ENCODE peak calls at places on chromosomes 12 and 14, in six cellular contexts. S is HCT116, D is sigmoid colon, W is breast epithelium, C is GM23338, G is stomach. B is an unnamed sample.

GRCh38 chr12:68793436-68793835 is 14.5 kb upstream of the MDM2 start:
- DNase-seq in S (no peak), D (no peak), W (no peak), C (no peak), G (no peak), B (no peak)

GRCh38 chr14:86279405-86279804 is 749.5 kb downstream of the FLRT2 start:
- DNase-seq in S (no peak), D (no peak), W (no peak), C (peak; percentile 16), G (no peak), B (no peak)

GRCh38 chr14:90781344-90781761 is 34.9 kb downstream of the TTC7B start:
- DNase-seq in S (no peak), D (no peak), W (no peak), C (no peak), G (no peak), B (no peak)

GRCh38 chr14:91731018-91731417 is 868 bp downstream of the CATSPERB start:
- DNase-seq in S (no peak), D (no peak), W (no peak), C (no peak), G (no peak), B (no peak)

GRCh38 chr12:48970702-48971334 is 717 bp downstream of the WNT10B start:
- DNase-seq in S (no peak), D (no peak), W (no peak), C (peak; percentile 53), G (no peak), B (no peak)

GRCh38 chr12:18552829-18553228 is 185.0 kb downstream of the PLCZ1 start:
- DNase-seq in S (no peak), D (no peak), W (no peak), C (no peak), G (no peak), B (no peak)

GRCh38 chr12:67509987-67510386 is 138.6 kb upstream of the DYRK2 start:
- DNase-seq in S (no peak), D (no peak), W (no peak), C (no peak), G (no peak), B (no peak)

GRCh38 chr12:39343665-39344064 is 99.3 kb downstream of the KIF21A start:
- DNase-seq in S (no peak), D (no peak), W (no peak), C (no peak), G (no peak), B (no peak)

GRCh38 chr14:31387091-31387490 is 33.3 kb downstream of the HEATR5A start:
- DNase-seq in S (no peak), D (no peak), W (no peak), C (peak; percentile 8), G (no peak), B (no peak)

GRCh38 chr14:89571502-89571901 is 154.5 kb upstream of the FOXN3 start:
- DNase-seq in S (no peak), D (no peak), W (no peak), C (no peak), G (no peak), B (no peak)

GRCh38 chr14:36520601-36521525 is 831 bp upstream of the NKX2-1 start:
- DNase-seq in S (peak; percentile 7), D (no peak), W (no peak), C (peak; percentile 82), G (peak; percentile 44), B (no peak)

GRCh38 chr14:73368621-73369020 is 89.7 kb downstream of the NUMB start:
- DNase-seq in S (no peak), D (no peak), W (no peak), C (no peak), G (no peak), B (no peak)

GRCh38 chr14:63542231-63542999 is 762 bp downstream of the PPP2R5E start:
- DNase-seq in S (no peak), D (no peak), W (peak; percentile 54), C (peak; percentile 67), G (no peak), B (no peak)

GRCh38 chr12:25876383-25877045 is 82.0 kb upstream of the RASSF8 start:
- DNase-seq in S (no peak), D (no peak), W (no peak), C (no peak), G (no peak), B (no peak)

GRCh38 chr14:103074699-103075341 is 9.2 kb upstream of the LBHD2 start:
- DNase-seq in S (no peak), D (peak; percentile 83), W (no peak), C (peak; percentile 57), G (peak; percentile 74), B (no peak)

GRCh38 chr12:54587315-54587821 is 1.1 kb downstream of the PPP1R1A start:
- DNase-seq in S (no peak), D (peak; percentile 83), W (no peak), C (no peak), G (peak; percentile 28), B (no peak)

GRCh38 chr14:97719931-97720330 is 922.7 kb downstream of the VRK1 start:
- DNase-seq in S (no peak), D (no peak), W (no peak), C (no peak), G (no peak), B (no peak)

DNA sequence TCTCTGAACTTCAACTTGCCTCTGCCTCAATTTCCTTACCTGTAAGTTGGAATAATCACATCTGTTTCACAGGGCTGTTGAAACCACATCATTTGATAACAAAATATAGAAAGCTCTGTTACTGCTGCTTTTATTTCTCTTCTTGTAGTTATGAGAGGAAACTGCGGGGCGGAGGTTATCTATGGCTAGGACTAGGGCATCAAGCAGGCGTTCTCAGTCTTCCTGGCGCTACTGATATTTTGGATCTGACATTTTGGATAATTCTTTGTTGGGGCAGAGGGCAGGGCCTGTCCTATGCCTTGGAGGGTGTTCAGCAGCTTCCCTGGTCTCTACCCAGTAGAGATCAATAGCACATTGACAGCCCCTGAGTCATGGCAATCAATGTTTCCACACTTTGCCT is 3.9 kb downstream of the P3H3 start:
- DNase-seq in S (no peak), D (no peak), W (no peak), C (no peak), G (no peak), B (no peak)
- H3K27ac ChIP-seq in S (no peak overlapping the region), D (no peak overlapping the region), W (no peak overlapping the region), C (no peak overlapping the region), G (no peak overlapping the region), B (no peak overlapping the region)

DNA sequence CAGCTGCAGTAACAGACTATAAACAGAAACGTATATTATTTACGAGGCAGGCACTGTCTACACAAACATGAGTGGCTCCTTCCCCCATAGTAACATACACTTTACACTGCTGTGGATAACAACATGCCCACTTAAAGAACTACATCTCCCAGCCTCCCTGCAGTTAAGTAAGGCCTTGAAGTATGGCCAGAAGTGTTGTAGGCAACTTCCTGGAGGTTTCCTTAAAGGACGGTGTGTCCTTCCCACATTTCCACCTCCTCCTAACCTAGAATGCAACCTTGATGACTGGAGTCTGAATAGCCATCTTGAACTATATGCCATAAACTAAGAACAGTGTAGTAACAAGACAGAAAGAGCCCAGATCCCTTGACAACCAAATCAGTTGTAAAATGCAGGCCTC is 20.3 kb downstream of the MED13L start:
- DNase-seq in S (no peak), D (no peak), W (no peak), C (peak; percentile 52), G (no peak), B (no peak)
- TF ChIP-seq POLR2AphosphoS5 in S (no peak), D (no peak), W (no peak), C (no peak), G (no peak), B (no peak)

DNA sequence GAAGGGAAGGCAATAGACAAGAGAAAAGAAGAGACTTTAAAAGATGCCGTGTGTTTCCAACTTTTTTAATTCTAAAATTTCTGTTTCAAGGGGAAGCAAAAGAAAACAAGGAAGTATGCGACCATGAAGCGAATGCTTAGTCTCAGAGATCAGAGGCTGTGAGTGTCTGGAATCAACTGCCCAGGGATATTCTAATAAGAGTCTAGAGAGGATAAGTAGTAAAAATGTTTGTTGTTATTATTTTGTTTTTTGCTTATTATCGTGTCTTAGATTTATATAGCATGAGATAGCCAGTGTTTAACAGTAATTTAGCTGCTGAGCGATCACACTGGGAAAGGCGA is 421 bp downstream of the FCF1 start:
- DNase-seq in S (no peak), D (no peak), W (no peak), C (no peak), G (no peak), B (no peak)
- H3K27ac ChIP-seq in S (peak overlapping the region; percentile 36), D (peak overlapping the region; percentile 85), W (peak overlapping the region; percentile 92), C (peak overlapping the region; percentile 12), G (peak overlapping the region; percentile 90), B (peak overlapping the region; percentile 48)

DNA sequence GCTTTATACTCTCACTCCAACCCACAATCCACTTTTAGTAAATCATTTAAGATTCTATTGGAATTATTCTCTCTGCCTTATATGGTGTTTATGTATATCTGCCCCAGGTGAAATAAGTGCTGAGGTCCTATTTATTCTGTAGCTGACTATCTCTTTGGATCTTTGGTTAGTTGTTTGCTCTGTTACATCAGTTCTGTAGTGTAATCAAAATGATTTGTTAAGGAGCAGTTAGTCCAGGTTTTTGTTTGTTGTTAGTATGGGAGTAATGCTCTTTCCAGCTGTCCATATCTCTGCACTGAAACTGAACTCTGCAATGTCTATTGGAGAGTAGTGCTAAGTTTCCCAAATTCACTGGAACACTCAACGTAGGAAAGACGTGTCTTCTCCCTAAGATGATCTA is 615.8 kb downstream of the SNAPC1 start:
- DNase-seq in S (no peak), D (no peak), W (no peak), C (no peak), G (no peak), B (no peak)
- TF ChIP-seq POLR2AphosphoS5 in S (no peak), D (no peak), W (no peak), C (no peak), G (no peak), B (no peak)

GRCh38 chr12:65990592-65990991 is 140.0 kb downstream of the LLPH start:
- DNase-seq in S (no peak), D (no peak), W (no peak), C (no peak), G (no peak), B (no peak)
- H3K27ac ChIP-seq in S (no peak overlapping the region), D (no peak overlapping the region), W (no peak overlapping the region), C (no peak overlapping the region), G (no peak overlapping the region), B (no peak overlapping the region)

B was measured in SK-N-MC.